ENCODE peak calls at places on chromosomes 6 and 20, in six cellular contexts. F is stimulated activated CD4-positive, alpha-beta T cell treated with anti-CD3 and anti-CD28 coated beads, Interleukin-12 subunit alpha, Interleukin-12 subunit beta, amount 100 ng/mL, for 4 hours; H is NCI-H2107; G is SW480; Y is Peyer's patch; T is NCI-H1930. V is an unnamed sample.

GRCh38 chr6:20038385-20038784 is 173.9 kb downstream of the MBOAT1 start:
- DNase-seq in H (no peak), Y (no peak), G (no peak), F (no peak), T (no peak), V (peak)

GRCh38 chr20:14432597-14432996 is 95.2 kb upstream of the FLRT3 start:
- DNase-seq in G (no peak), H (no peak), T (no peak), F (no peak), Y (no peak), V (no peak)

GRCh38 chr6:72650081-72650745 is 28.3 kb downstream of the KCNQ5 start:
- DNase-seq in F (no peak), G (no peak), T (no peak), Y (no peak), H (no peak), V (no peak)

GRCh38 chr6:129279343-129280104 is 396.6 kb downstream of the LAMA2 start:
- DNase-seq in T (no peak), G (no peak), F (no peak), Y (no peak), H (no peak), V (no peak)

GRCh38 chr6:20169786-20170185 is 42.5 kb downstream of the MBOAT1 start:
- DNase-seq in H (no peak), F (no peak), Y (no peak), G (no peak), T (no peak), V (no peak)

GRCh38 chr6:13026557-13026956 is 301.8 kb downstream of the TBC1D7 start:
- DNase-seq in H (no peak), Y (no peak), T (no peak), G (no peak), F (no peak), V (no peak)

GRCh38 chr6:43347021-43347420 is 22.4 kb downstream of the ZNF318 start:
- DNase-seq in G (no peak), F (no peak), Y (no peak), H (no peak), T (no peak), V (no peak)

GRCh38 chr20:34475979-34476736 is 40.1 kb upstream of the DYNLRB1 start:
- DNase-seq in H (no peak), T (no peak), F (peak), G (peak), Y (peak), V (no peak)

GRCh38 chr6:5706094-5707033 is 300.4 kb downstream of the NRN1 start:
- DNase-seq in Y (no peak), T (no peak), H (no peak), F (no peak), G (no peak), V (no peak)

GRCh38 chr6:15427360-15428070 is 181.6 kb downstream of the JARID2 start:
- DNase-seq in F (no peak), Y (no peak), H (no peak), G (no peak), T (no peak), V (peak)

GRCh38 chr20:34680586-34680985 is 3.7 kb upstream of the PIGU start:
- DNase-seq in H (no peak), G (peak), T (no peak), Y (no peak), F (no peak), V (no peak)

GRCh38 chr6:75397806-75398465 is 95.7 kb downstream of the FILIP1 start:
- DNase-seq in Y (no peak), G (no peak), H (no peak), F (no peak), T (no peak), V (no peak)

GRCh38 chr6:11333292-11333849 is 100.9 kb upstream of the NEDD9 start:
- DNase-seq in G (no peak), T (no peak), Y (no peak), F (no peak), H (no peak), V (no peak)

GRCh38 chr6:161422710-161423109 is 148.8 kb upstream of the AGPAT4 start:
- DNase-seq in H (no peak), T (no peak), G (no peak), F (no peak), Y (no peak), V (no peak)

GRCh38 chr6:56660374-56660730 is 17.7 kb upstream of the DST start:
- DNase-seq in G (no peak), T (no peak), Y (no peak), F (no peak), H (no peak), V (no peak)

GRCh38 chr6:12280901-12281300 is 9.3 kb upstream of the EDN1 start:
- DNase-seq in T (no peak), F (no peak), G (no peak), Y (no peak), H (no peak), V (no peak)

GRCh38 chr20:51412333-51412761 is 130.2 kb downstream of the NFATC2 start:
- DNase-seq in Y (no peak), F (no peak), T (no peak), H (no peak), G (no peak), V (no peak)

GRCh38 chr6:132482595-132482994 is 30.3 kb downstream of the STX7 start:
- DNase-seq in T (no peak), Y (no peak), H (no peak), F (no peak), G (no peak), V (no peak)

GRCh38 chr20:62396367-62397239 is 9.7 kb downstream of the RPS21 start:
- DNase-seq in T (no peak), Y (no peak), F (no peak), H (no peak), G (no peak), V (no peak)

GRCh38 chr6:56827908-56828649 is 126.8 kb upstream of the BEND6 start:
- DNase-seq in H (no peak), F (no peak), Y (no peak), G (no peak), T (no peak), V (no peak)

GRCh38 chr20:63256954-63257353 is 2.7 kb upstream of the NKAIN4 start:
- DNase-seq in G (no peak), T (no peak), Y (no peak), F (no peak), H (no peak), V (no peak)

GRCh38 chr20:51639206-51639832 is 96.8 kb upstream of the NFATC2 start:
- DNase-seq in T (peak), Y (peak), G (peak), F (peak), H (no peak), V (peak)

GRCh38 chr6:39377530-39377929 is 55.0 kb upstream of the KCNK16 start:
- DNase-seq in G (peak), T (peak), H (no peak), F (no peak), Y (no peak), V (peak)

GRCh38 chr6:100726741-100727140 is 154.4 kb downstream of the ASCC3 start:
- DNase-seq in T (no peak), F (no peak), G (no peak), H (no peak), Y (no peak), V (no peak)